ENCODE peak calls at places on chromosomes 6 and 20, in eight cellular contexts. L is testis, S is neural progenitor cell, F is mesothelial cell of epicardium, V is progenitor cell of endocrine pancreas, K is ovary, R is kidney epithelial cell, C is sigmoid colon. B is an unnamed sample.

GRCh38 chr20:62861732-62862336 is at the start of gene TCFL5:
- DNase-seq in L (peak; percentile 91), S (peak; percentile 92), F (peak; percentile 93), V (peak; percentile 86), K (peak; percentile 94), R (no peak), C (peak; percentile 96), B (peak; percentile 98)

GRCh38 chr20:21027569-21027968 is 78.6 kb downstream of the LINC00237 start:
- DNase-seq in L (no peak), S (peak; percentile 63), F (no peak), V (no peak), K (no peak), R (no peak), C (no peak), B (no peak)

GRCh38 chr6:490251-491037 is 98.9 kb downstream of the IRF4 start:
- DNase-seq in L (no peak), S (no peak), F (no peak), V (no peak), K (no peak), R (no peak), C (no peak), B (no peak)

GRCh38 chr6:208973-209372 is 83.3 kb upstream of the DUSP22 start:
- DNase-seq in L (no peak), S (no peak), F (no peak), V (no peak), K (no peak), R (no peak), C (no peak), B (no peak)

GRCh38 chr6:133945158-133945557 is 7.9 kb upstream of the TBPL1 start:
- DNase-seq in L (no peak), S (peak; percentile 25), F (no peak), V (no peak), K (no peak), R (no peak), C (no peak), B (no peak)

GRCh38 chr20:62366370-62367135 is 559 bp downstream of the LAMA5 start:
- DNase-seq in L (no peak), S (peak; percentile 89), F (no peak), V (peak; percentile 70), K (peak; percentile 31), R (no peak), C (peak; percentile 74), B (no peak)

GRCh38 chr6:12000174-12000573 is 11.9 kb upstream of the HIVEP1 start:
- DNase-seq in L (no peak), S (no peak), F (no peak), V (no peak), K (no peak), R (no peak), C (no peak), B (no peak)

GRCh38 chr6:43969158-43969981 is 157.9 kb downstream of the MRPL14 start:
- DNase-seq in L (no peak), S (no peak), F (no peak), V (no peak), K (no peak), R (no peak), C (no peak), B (peak; percentile 44)

GRCh38 chr6:168157272-168158007 is 78.4 kb upstream of the FRMD1 start:
- DNase-seq in L (no peak), S (peak; percentile 36), F (no peak), V (no peak), K (no peak), R (peak; percentile 60), C (peak; percentile 74), B (peak; percentile 83)

GRCh38 chr6:140415266-140415665 is 1040.8 kb upstream of the CITED2 start:
- DNase-seq in L (no peak), S (peak; percentile 36), F (no peak), V (no peak), K (no peak), R (no peak), C (no peak), B (no peak)

GRCh38 chr20:44692932-44693476 is 22.2 kb upstream of the CCN5 start:
- DNase-seq in L (peak; percentile 76), S (no peak), F (no peak), V (no peak), K (peak; percentile 87), R (peak; percentile 94), C (peak; percentile 91), B (peak; percentile 93)

GRCh38 chr6:154683756-154684523 is 49.3 kb upstream of the SCAF8 start:
- DNase-seq in L (no peak), S (no peak), F (no peak), V (no peak), K (no peak), R (peak; percentile 12), C (no peak), B (peak; percentile 5)

GRCh38 chr6:64890609-64891008 is 816.4 kb downstream of the EYS start:
- DNase-seq in L (no peak), S (no peak), F (no peak), V (no peak), K (no peak), R (no peak), C (no peak), B (no peak)

DNA sequence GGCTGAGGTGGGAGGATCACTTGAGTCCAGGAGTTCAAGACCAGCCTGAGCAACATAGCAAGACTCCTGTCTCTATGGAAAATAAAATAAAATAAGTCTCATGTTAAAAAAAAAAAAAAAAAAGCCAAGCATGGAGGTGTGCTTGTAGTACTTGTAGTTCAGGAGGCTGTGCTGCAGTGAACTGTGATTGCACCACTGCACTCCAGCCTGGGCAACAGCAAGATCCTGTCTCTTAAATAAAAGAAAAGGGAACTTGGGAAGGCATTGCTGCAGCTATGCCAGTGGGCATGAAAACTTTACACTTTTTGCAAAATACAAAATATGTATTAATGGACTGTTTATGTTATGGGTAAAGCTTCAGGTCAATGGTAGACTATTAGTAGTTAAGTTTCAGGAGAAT is 37.5 kb upstream of the REV3L start:
- DNase-seq in L (no peak), S (no peak), F (no peak), V (no peak), K (no peak), R (no peak), C (no peak), B (no peak)
- TF ChIP-seq CTCF in L (no peak), S (no peak), F (no peak), V (no peak), K (no peak), R (no peak), C (no peak), B (no peak)

DNA sequence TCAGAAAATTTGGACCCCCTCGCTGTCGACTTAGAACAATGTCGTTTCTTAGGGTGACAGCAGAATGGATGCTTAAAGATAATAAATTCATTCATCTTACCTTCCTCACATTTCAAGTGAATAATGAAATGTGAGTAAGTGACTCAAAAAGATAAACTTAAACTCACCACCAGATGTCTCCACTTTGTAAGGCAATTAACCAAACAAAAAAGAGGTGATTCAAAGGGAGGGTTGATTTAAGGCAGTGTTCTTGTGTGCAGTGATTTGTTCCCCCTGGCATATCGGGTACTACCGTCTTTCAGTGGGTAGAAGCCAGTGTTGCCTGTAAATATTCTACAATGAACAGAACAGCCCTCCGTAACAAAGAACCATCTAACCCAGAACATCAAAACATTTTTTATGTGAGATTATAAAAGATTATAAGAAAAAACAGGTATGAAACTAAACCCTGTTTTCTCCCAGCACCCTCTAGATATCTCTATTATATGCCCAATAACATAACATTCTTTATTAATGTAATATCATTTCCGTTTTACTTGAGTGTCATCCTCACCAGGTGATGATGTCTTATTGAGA is 589.7 kb downstream of the CBLN4 start:
- DNase-seq in L (no peak), S (peak; percentile 44), F (no peak), V (no peak), K (no peak), R (no peak), C (no peak), B (no peak)
- TF ChIP-seq CTCF in L (no peak), S (peak; percentile 59), F (peak; percentile 46), V (peak; percentile 52), K (no peak), R (peak; percentile 44), C (no peak), B (peak; percentile 20)

DNA sequence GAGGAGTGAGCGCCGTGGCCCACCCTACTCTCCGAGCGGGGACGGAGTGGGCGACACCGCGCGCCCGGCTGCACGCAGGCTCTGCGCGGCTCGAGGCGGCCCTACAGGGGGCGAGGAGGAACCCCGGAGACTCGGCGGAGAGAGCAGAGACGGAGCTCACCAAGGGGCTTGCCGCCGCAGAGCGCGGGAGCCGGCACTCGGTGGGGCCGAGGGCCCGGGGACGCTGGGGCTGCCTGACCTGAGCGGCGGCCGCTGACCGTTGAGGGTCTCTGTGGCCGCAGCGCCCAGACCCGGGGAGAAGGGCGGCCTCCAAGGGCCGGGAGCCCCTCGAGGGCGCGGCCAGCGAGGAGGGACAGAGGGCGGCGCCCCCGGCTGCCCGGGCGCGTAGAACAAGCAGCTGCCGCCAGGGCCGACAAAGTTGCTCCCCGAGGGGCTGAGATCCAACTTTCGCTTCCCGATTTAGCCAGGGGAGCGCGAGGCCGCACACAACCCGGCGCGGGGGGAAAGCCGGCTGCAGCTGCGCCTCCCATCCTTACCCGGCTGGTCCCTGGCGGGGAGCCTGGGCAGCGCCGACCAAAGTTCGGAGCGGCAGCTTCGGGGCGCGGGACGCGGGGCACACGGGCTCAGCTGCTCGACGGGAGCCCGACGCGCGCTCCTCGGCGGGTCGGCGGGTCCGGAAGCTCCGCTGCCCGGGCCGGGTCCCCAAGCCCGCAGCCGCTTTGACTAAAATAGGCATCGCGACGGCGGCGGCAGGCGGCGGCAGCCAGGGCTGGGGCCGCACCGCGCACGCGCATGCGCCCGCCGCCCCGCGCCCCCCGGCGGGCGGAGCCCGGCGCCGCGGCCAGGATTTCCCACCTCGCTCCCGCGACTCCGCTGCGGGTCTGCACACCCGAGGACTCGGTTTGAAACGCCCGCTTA is 43.1 kb downstream of the POPDC3 start:
- DNase-seq in L (peak; percentile 54), S (peak; percentile 87), F (peak; percentile 53), V (peak; percentile 48), K (peak; percentile 44), R (no peak), C (peak; percentile 88), B (peak; percentile 87)
- TF ChIP-seq CTCF in L (no peak), S (peak; percentile 21), F (peak; percentile 19), V (peak; percentile 38), K (no peak), R (peak; percentile 5), C (peak; percentile 41), B (peak; percentile 41)

DNA sequence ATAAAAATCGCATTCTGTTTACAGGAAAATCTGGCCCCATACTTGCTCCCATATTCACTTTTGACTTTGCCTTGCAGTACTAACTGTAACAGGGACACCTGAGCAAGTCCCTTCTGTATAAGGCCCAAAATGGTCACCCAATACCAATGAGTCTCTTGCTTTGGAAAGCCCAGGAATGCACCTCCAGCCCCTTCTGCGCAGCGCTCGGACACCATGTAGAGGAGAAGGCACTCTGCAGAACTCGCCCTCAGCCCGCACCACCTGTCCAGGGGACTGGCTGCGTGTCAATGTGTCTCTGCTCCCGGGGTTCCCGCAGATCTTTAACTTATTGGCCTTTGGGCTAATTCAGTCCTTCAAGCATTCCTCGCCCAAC is 746 bp upstream of the PRND start:
- DNase-seq in L (no peak), S (peak; percentile 37), F (no peak), V (no peak), K (peak; percentile 31), R (no peak), C (no peak), B (no peak)
- TF ChIP-seq CTCF in L (no peak), S (no peak), F (no peak), V (no peak), K (no peak), R (no peak), C (no peak), B (peak; percentile 17)